ENCODE peak calls at places on chromosomes 3 and 15, in eight cellular contexts. One of them, this sample, is unnamed.

GRCh38 chr15:66733976-66734375 is 31.9 kb downstream of the SMAD6 start:
- DNase-seq in HCT116: no peak
- DNase-seq in breast epithelium: no peak
- DNase-seq in stomach: no peak
- DNase-seq in GM12878: no peak
- DNase-seq in GM12892: no peak
- DNase-seq in GM12891: no peak
- DNase-seq in transverse colon: no peak
- DNase-seq in this sample: no peak

GRCh38 chr3:15501126-15501525 is 20.4 kb downstream of the COLQ start:
- DNase-seq in GM12891: no peak
- DNase-seq in GM12892: no peak
- DNase-seq in breast epithelium: no peak
- DNase-seq in transverse colon: no peak
- DNase-seq in GM12878: no peak
- DNase-seq in stomach: no peak
- DNase-seq in HCT116: no peak
- DNase-seq in this sample: no peak

GRCh38 chr3:112395166-112395894 is 62.4 kb downstream of the CD200 start:
- DNase-seq in transverse colon: no peak
- DNase-seq in HCT116: no peak
- DNase-seq in GM12878: no peak
- DNase-seq in breast epithelium: no peak
- DNase-seq in GM12892: no peak
- DNase-seq in stomach: no peak
- DNase-seq in GM12891: no peak
- DNase-seq in this sample: no peak

GRCh38 chr3:184737641-184738518 is 26.0 kb upstream of the MAGEF1 start:
- DNase-seq in breast epithelium: peak
- DNase-seq in stomach: peak
- DNase-seq in HCT116: no peak
- DNase-seq in GM12891: no peak
- DNase-seq in GM12892: no peak
- DNase-seq in transverse colon: no peak
- DNase-seq in GM12878: no peak
- DNase-seq in this sample: peak

GRCh38 chr3:45632956-45633355 is 38.4 kb downstream of the LIMD1 start:
- DNase-seq in transverse colon: no peak
- DNase-seq in GM12878: no peak
- DNase-seq in GM12892: no peak
- DNase-seq in stomach: no peak
- DNase-seq in HCT116: no peak
- DNase-seq in GM12891: no peak
- DNase-seq in breast epithelium: no peak
- DNase-seq in this sample: no peak

GRCh38 chr3:176351408-176351807 is 845.9 kb downstream of the TBL1XR1 start:
- DNase-seq in breast epithelium: no peak
- DNase-seq in GM12892: no peak
- DNase-seq in GM12891: no peak
- DNase-seq in HCT116: no peak
- DNase-seq in transverse colon: no peak
- DNase-seq in GM12878: no peak
- DNase-seq in stomach: no peak
- DNase-seq in this sample: no peak

GRCh38 chr3:46820852-46821251 is 42.4 kb downstream of the MYL3 start:
- DNase-seq in breast epithelium: no peak
- DNase-seq in GM12878: no peak
- DNase-seq in GM12891: no peak
- DNase-seq in transverse colon: no peak
- DNase-seq in HCT116: no peak
- DNase-seq in stomach: no peak
- DNase-seq in GM12892: no peak
- DNase-seq in this sample: no peak

GRCh38 chr3:195558602-195559001 is 15.5 kb upstream of the PPP1R2 start:
- DNase-seq in GM12891: no peak
- DNase-seq in transverse colon: peak
- DNase-seq in stomach: no peak
- DNase-seq in HCT116: peak
- DNase-seq in GM12892: no peak
- DNase-seq in GM12878: no peak
- DNase-seq in breast epithelium: no peak
- DNase-seq in this sample: no peak

GRCh38 chr15:52653451-52653964 is 25.7 kb downstream of the ATOSA start:
- DNase-seq in transverse colon: no peak
- DNase-seq in breast epithelium: no peak
- DNase-seq in stomach: no peak
- DNase-seq in GM12892: no peak
- DNase-seq in GM12878: no peak
- DNase-seq in HCT116: no peak
- DNase-seq in GM12891: no peak
- DNase-seq in this sample: no peak

GRCh38 chr3:65406470-65406869 is 632.2 kb downstream of the MAGI1 start:
- DNase-seq in stomach: no peak
- DNase-seq in GM12878: no peak
- DNase-seq in GM12891: no peak
- DNase-seq in GM12892: no peak
- DNase-seq in transverse colon: no peak
- DNase-seq in breast epithelium: no peak
- DNase-seq in HCT116: no peak
- DNase-seq in this sample: no peak

DNA sequence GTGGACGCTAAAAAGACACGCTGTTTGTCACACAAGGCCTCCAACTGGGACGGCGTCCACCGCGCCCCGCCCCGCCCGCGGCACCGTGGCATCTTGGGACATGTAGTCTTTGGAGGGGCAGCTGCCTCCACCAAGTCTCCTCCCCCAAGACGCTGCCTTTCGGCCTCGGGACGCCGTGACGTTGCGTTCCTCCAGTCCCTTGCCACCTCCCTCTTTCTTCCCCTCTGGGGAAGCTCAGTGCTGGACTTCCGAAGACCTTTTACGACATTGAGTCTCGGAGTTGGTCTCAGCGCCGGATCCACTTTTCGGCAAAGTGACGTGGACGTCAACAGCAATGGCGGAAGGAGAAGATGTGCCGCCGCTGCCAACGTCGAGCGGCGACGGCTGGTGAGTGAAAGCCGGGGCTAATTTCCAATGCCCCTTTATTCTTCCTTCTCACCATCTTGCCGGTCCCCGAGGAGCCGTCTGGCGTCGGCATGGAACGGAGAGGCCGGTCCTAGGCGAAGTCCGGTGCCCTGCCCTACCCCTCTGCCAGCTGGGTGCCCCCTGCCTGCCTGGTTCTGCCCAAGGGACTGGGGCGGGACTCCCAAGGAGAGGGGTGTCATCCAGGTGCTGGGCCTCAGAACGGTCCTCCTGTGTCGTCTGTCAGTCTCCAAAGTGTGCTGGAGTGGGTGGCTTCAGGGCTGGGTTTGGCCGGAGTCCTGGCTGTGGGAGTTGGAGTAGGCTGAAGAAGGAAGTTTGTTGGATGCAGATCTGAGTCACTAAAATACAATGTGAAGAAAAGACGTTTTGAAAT is at the start of gene TBC1D23:
- DNase-seq in transverse colon: peak
- DNase-seq in GM12891: peak
- DNase-seq in GM12892: peak
- DNase-seq in GM12878: peak
- DNase-seq in breast epithelium: peak
- DNase-seq in stomach: peak
- DNase-seq in HCT116: peak
- DNase-seq in this sample: peak
- TF ChIP-seq POLR2A in transverse colon: peak
- TF ChIP-seq POLR2A in GM12891: peak
- TF ChIP-seq POLR2A in GM12892: peak
- TF ChIP-seq POLR2A in GM12878: peak
- TF ChIP-seq POLR2A in breast epithelium: peak
- TF ChIP-seq POLR2A in stomach: peak
- TF ChIP-seq POLR2A in HCT116: peak
- TF ChIP-seq POLR2A in this sample: peak

DNA sequence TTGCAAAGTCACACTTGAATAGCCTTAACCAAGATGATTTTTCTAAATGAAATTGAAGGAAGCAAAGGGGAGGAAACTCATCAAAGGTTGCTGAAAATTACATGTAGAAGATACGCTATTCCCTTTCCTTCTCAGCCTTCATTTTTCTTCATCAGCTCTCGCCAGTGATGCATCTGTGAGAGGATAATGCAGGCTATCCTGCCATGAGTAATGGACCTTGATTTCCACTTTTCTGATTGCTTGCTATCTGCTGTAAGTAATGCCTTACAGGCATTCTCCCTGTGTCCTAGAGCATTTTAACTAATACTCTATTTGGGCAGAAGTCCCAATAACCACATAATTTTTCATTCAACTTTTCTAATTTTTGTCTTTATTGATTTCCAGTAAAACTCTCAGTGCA is 162.6 kb downstream of the BBX start:
- DNase-seq in HCT116: no peak
- DNase-seq in GM12891: no peak
- DNase-seq in GM12878: no peak
- DNase-seq in stomach: no peak
- DNase-seq in breast epithelium: no peak
- DNase-seq in GM12892: no peak
- DNase-seq in transverse colon: no peak
- DNase-seq in this sample: no peak
- TF ChIP-seq POLR2AphosphoS5 in HCT116: no peak
- TF ChIP-seq POLR2AphosphoS5 in GM12891: no peak
- TF ChIP-seq POLR2AphosphoS5 in GM12878: no peak
- TF ChIP-seq POLR2AphosphoS5 in stomach: no peak
- TF ChIP-seq POLR2AphosphoS5 in breast epithelium: no peak
- TF ChIP-seq POLR2AphosphoS5 in GM12892: no peak
- TF ChIP-seq POLR2AphosphoS5 in transverse colon: no peak
- TF ChIP-seq POLR2AphosphoS5 in this sample: no peak

GRCh38 chr15:75212200-75212858 is 10.6 kb downstream of the C15orf39 start:
- DNase-seq in breast epithelium: no peak
- DNase-seq in HCT116: no peak
- DNase-seq in stomach: no peak
- DNase-seq in GM12878: no peak
- DNase-seq in GM12892: no peak
- DNase-seq in GM12891: no peak
- DNase-seq in transverse colon: no peak
- DNase-seq in this sample: no peak

GRCh38 chr15:75214293-75215096 is 12.8 kb downstream of the C15orf39 start:
- DNase-seq in HCT116: no peak
- DNase-seq in GM12892: no peak
- DNase-seq in transverse colon: no peak
- DNase-seq in stomach: no peak
- DNase-seq in GM12891: no peak
- DNase-seq in breast epithelium: no peak
- DNase-seq in GM12878: no peak
- DNase-seq in this sample: no peak

GRCh38 chr15:75213768-75214221 is 12.1 kb downstream of the C15orf39 start:
- DNase-seq in GM12892: no peak
- DNase-seq in HCT116: no peak
- DNase-seq in transverse colon: no peak
- DNase-seq in breast epithelium: no peak
- DNase-seq in GM12891: no peak
- DNase-seq in stomach: no peak
- DNase-seq in GM12878: no peak
- DNase-seq in this sample: no peak

GRCh38 chr15:75211436-75212199 is 9.9 kb downstream of the C15orf39 start:
- DNase-seq in GM12892: no peak
- DNase-seq in HCT116: no peak
- DNase-seq in stomach: no peak
- DNase-seq in GM12878: no peak
- DNase-seq in GM12891: no peak
- DNase-seq in breast epithelium: no peak
- DNase-seq in transverse colon: no peak
- DNase-seq in this sample: no peak

DNA sequence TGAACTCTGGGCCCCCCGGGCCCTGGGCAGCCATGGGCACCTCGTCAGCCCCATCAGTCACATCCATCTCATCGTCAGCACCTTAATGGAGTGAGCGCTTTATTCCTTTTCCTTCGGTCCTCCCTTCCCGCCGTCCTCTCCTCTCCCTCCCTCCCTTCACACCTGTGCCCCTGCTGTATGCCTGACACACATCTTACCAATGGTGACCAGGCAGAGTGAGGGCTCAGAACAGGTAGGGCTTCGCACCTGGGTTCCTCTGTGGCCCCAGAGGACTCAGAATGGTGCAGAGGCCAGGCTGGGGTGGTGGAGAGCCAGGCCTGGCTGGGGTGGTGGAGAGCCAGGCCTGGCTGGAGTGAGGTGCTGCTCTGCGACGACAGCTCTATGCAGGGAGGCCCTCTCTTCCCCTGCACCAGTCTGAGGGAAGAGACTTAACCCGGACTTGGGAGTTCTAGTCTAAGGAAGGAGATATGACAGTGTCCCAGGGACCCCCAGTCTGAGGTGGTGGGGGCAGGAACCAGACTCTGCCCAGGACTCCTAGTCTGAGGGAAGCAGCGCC is 11.6 kb downstream of the C15orf39 start:
- DNase-seq in HCT116: no peak
- DNase-seq in GM12891: no peak
- DNase-seq in transverse colon: no peak
- DNase-seq in stomach: no peak
- DNase-seq in breast epithelium: no peak
- DNase-seq in GM12892: no peak
- DNase-seq in GM12878: no peak
- DNase-seq in this sample: no peak
- TF ChIP-seq POLR2A in HCT116: no peak
- TF ChIP-seq POLR2A in GM12891: no peak
- TF ChIP-seq POLR2A in transverse colon: no peak
- TF ChIP-seq POLR2A in stomach: no peak
- TF ChIP-seq POLR2A in breast epithelium: no peak
- TF ChIP-seq POLR2A in GM12892: peak
- TF ChIP-seq POLR2A in GM12878: peak
- TF ChIP-seq POLR2A in this sample: no peak

DNA sequence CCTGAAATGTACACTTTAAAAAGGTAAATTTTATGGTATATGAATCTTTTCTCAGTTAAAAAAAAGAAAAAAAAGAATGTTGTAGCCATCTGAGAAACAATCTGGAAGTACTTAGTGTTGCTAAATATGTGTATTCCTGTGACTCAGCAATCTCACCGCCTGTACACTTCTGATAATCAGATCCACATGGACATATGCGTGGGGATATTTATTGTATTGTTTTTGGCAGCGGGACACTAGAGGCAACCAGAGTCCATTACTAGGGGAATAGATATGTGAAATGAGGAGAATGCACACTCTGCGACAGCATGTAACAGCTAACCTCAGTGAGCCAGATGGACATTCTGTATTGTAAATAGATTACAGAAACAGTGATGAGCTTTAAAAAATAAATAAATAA is 65.4 kb downstream of the AQP9 start:
- DNase-seq in HCT116: no peak
- DNase-seq in transverse colon: no peak
- DNase-seq in GM12892: no peak
- DNase-seq in breast epithelium: no peak
- DNase-seq in GM12891: no peak
- DNase-seq in stomach: no peak
- DNase-seq in GM12878: no peak
- DNase-seq in this sample: no peak
- TF ChIP-seq POLR2AphosphoS5 in HCT116: no peak
- TF ChIP-seq POLR2AphosphoS5 in transverse colon: no peak
- TF ChIP-seq POLR2AphosphoS5 in GM12892: no peak
- TF ChIP-seq POLR2AphosphoS5 in breast epithelium: no peak
- TF ChIP-seq POLR2AphosphoS5 in GM12891: no peak
- TF ChIP-seq POLR2AphosphoS5 in stomach: no peak
- TF ChIP-seq POLR2AphosphoS5 in GM12878: no peak
- TF ChIP-seq POLR2AphosphoS5 in this sample: no peak

This sample was measured in spleen.